ENCODE peak calls at places on chromosomes 11 and 22, in six cellular contexts. R is A549, C is HFF-Myc, H is left ventricle myocardium inferior, U is heart left ventricle, Z is WERI-Rb-1. K is an unnamed sample.
A peak's percentile ranks its signal among the peaks of the same experiment; 100 is the strongest.

GRCh38 chr22:30856699-30857098 is 111.9 kb downstream of the MORC2 start:
- DNase-seq in H (no peak), Z (no peak), R (no peak), U (no peak), C (no peak), K (no peak)

GRCh38 chr22:49780281-49780991 is 47.2 kb downstream of the BRD1 start:
- DNase-seq in C (no peak), R (no peak), U (peak; percentile 31), Z (no peak), H (peak; percentile 14), K (no peak)

GRCh38 chr22:49934891-49935557 is 16.6 kb downstream of the CRELD2 start:
- DNase-seq in U (peak; percentile 93), H (peak; percentile 90), R (peak; percentile 55), Z (peak; percentile 79), C (no peak), K (no peak)

GRCh38 chr22:24806663-24807001 is 621 bp downstream of the SGSM1 start:
- DNase-seq in H (no peak), R (no peak), C (no peak), U (peak; percentile 29), Z (no peak), K (no peak)

GRCh38 chr22:24517446-24517845 is 22.3 kb downstream of the UPB1 start:
- DNase-seq in R (no peak), H (no peak), U (no peak), C (no peak), Z (no peak), K (no peak)

GRCh38 chr11:1196516-1197391 is 26.1 kb upstream of the MUC5B start:
- DNase-seq in R (no peak), C (no peak), H (peak; percentile 11), Z (peak; percentile 5), U (no peak), K (no peak)

GRCh38 chr22:23228503-23228902 is 48.2 kb downstream of the BCR start:
- DNase-seq in Z (no peak), C (no peak), H (no peak), R (no peak), U (no peak), K (no peak)

GRCh38 chr11:125061237-125061636 is 1.9 kb upstream of the SLC37A2 start:
- DNase-seq in H (no peak), C (no peak), Z (no peak), U (no peak), R (no peak), K (no peak)

GRCh38 chr11:82458777-82459176 is 274.9 kb downstream of the FAM181B start:
- DNase-seq in C (no peak), Z (no peak), R (no peak), U (no peak), H (no peak), K (no peak)

GRCh38 chr11:21567628-21568290 is 625.1 kb upstream of the ANO5 start:
- DNase-seq in C (no peak), U (no peak), Z (no peak), R (peak; percentile 16), H (no peak), K (no peak)

DNA sequence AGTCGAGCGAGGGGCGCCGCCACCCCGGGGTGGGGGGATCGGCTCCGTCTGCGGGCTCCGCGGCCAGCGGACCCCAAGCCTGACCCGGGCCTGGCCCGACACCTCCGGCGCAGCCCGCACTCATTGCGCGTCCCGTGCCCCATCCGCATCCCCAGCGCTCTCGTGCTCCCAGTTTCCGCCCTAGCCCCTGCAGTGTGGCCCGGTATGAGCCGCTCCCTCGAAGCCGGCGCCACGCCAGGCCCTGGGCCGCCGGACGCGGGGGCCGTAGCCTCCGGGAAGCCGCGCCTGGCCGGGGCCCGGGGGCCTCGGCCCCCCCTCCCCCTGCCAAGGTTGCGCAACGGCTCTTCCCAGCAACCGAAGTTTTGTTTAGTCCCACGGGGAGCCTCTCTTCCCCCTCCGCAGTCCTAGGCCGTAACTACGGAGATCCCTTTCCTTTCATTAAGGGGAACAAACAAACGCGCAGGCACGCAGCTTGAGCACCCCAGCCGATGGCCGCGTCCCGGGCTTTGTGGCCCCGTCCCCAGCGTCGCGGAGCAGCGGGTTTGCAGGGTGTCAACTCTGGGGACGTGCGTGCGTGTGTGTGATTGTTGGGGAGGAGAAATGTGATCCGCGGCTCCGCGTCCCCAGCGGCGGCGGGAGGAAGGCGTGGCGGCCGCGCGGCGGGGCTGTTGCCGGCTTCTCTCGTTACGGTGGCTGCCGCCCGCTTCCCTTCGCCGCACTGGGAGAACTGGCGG is 883 bp downstream of the HIPK3 start:
- DNase-seq in H (peak; percentile 91), R (peak; percentile 87), U (peak; percentile 93), C (no peak), Z (peak; percentile 75), K (peak; percentile 45)
- TF ChIP-seq CTCF in H (peak; percentile 62), R (peak; percentile 16), U (peak; percentile 54), C (no peak), Z (peak; percentile 27), K (peak; percentile 33)

DNA sequence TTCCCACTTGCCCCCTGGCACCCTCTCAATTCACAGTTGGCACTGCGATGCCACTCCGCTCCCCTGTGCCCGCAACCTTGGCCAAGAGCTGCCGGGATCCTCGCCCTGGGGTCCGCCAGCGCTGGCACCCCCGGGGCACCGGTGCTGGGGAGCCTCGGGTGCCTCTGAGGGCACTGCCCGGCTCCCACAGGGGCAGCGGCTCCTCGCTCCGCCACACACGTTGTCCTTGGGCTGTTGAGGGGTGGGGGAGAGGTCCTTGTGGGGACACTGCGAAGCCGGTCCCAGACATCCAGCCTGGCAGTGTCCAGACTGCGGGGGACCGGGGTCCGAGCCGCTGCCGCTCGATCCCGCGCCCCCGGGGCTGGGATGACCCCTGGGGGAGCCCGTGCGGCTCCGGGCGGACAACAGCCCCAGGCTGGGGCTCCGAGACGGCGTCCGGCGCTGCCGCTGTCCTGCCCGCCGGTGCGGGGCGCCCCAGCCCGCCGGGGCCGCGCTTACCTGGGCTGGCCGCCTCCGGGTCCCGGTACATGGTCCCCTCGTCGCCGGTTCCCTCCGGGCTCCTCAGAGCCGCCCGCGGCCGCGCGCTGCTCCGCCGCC is 486 bp downstream of the SYT7 start:
- DNase-seq in U (no peak), R (no peak), C (no peak), Z (no peak), H (no peak), K (no peak)
- H3K4me3 ChIP-seq in U (peak overlapping the region; percentile 83), R (peak overlapping the region; percentile 57), C (peak overlapping the region; percentile 41), Z (peak overlapping the region; percentile 58), H (peak overlapping the region; percentile 78), K (no peak overlapping the region)

GRCh38 chr22:32736746-32737145 is 64.8 kb upstream of the TIMP3 start:
- DNase-seq in C (no peak), Z (no peak), R (no peak), H (no peak), U (no peak), K (no peak)

GRCh38 chr22:32735516-32735915 is 66.0 kb upstream of the TIMP3 start:
- DNase-seq in U (no peak), R (no peak), C (no peak), H (no peak), Z (no peak), K (no peak)

GRCh38 chr22:32731372-32731771 is 70.1 kb upstream of the TIMP3 start:
- DNase-seq in U (no peak), C (no peak), R (no peak), H (no peak), Z (no peak), K (no peak)

GRCh38 chr22:32733196-32733595 is 68.3 kb upstream of the TIMP3 start:
- DNase-seq in Z (no peak), C (no peak), U (no peak), H (no peak), R (no peak), K (no peak)

GRCh38 chr22:32733900-32734299 is 67.6 kb upstream of the TIMP3 start:
- DNase-seq in C (no peak), U (no peak), R (no peak), H (no peak), Z (peak; percentile 18), K (no peak)
- TF ChIP-seq CTCF in C (no peak), U (no peak), R (no peak), H (no peak), Z (no peak), K (no peak)

GRCh38 chr11:127110542-127110941 is 110.0 kb upstream of the KIRREL3 start:
- DNase-seq in Z (no peak), U (no peak), C (no peak), R (no peak), H (no peak), K (no peak)

GRCh38 chr11:127106938-127107337 is 106.4 kb upstream of the KIRREL3 start:
- DNase-seq in H (no peak), U (no peak), R (no peak), C (no peak), Z (no peak), K (no peak)

GRCh38 chr11:127106142-127106541 is 105.6 kb upstream of the KIRREL3 start:
- DNase-seq in Z (peak; percentile 50), H (no peak), R (no peak), U (no peak), C (peak; percentile 26), K (peak; percentile 3)

GRCh38 chr11:127108838-127109237 is 108.3 kb upstream of the KIRREL3 start:
- DNase-seq in Z (no peak), R (no peak), H (no peak), U (no peak), C (no peak), K (no peak)

GRCh38 chr11:127109796-127110195 is 109.2 kb upstream of the KIRREL3 start:
- DNase-seq in H (no peak), R (no peak), Z (no peak), U (no peak), C (no peak), K (no peak)
- H3K4me3 ChIP-seq in H (no peak overlapping the region), R (no peak overlapping the region), Z (no peak overlapping the region), U (no peak overlapping the region), C (no peak overlapping the region), K (no peak overlapping the region)

GRCh38 chr11:19742595-19743292 is 30.1 kb downstream of the NAV2 start:
- DNase-seq in R (peak; percentile 80), U (peak; percentile 81), H (peak; percentile 77), Z (peak; percentile 71), C (peak; percentile 53), K (no peak)

GRCh38 chr11:19737575-19737974 is 24.9 kb downstream of the NAV2 start:
- DNase-seq in U (no peak), R (no peak), C (no peak), Z (no peak), H (no peak), K (no peak)

GRCh38 chr11:19740586-19740985 is 27.9 kb downstream of the NAV2 start:
- DNase-seq in Z (no peak), C (no peak), H (no peak), U (no peak), R (no peak), K (no peak)

GRCh38 chr11:19738124-19738523 is 25.5 kb downstream of the NAV2 start:
- DNase-seq in Z (no peak), H (no peak), U (no peak), R (no peak), C (peak; percentile 22), K (no peak)

DNA sequence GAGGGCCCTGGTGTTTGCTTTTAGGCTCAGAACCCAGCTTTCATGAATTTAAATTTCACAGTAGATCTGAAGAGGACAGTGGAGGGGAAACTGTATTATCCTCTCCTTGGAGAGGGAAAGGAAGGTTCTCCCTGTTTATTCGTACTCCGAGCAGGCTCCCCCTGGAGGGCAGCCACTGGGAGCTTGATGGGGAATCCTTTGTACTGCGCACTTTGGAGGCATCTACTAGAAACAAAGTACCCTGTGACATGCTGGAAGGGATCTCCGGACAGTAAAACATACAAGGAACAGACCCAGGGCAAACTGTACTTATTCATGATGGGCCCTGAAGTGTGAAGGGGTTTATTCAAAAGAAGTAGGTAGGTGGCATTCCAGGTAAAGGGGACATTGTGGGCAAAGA is 27.2 kb downstream of the NAV2 start:
- DNase-seq in C (no peak), R (peak; percentile 13), H (no peak), Z (peak; percentile 13), U (no peak), K (no peak)
- TF ChIP-seq CTCF in C (peak; percentile 47), R (peak; percentile 31), H (peak; percentile 54), Z (peak; percentile 20), U (peak; percentile 52), K (no peak)

GRCh38 chr11:64947202-64947814 is 11.6 kb upstream of the GPHA2 start:
- DNase-seq in U (no peak), C (no peak), R (peak; percentile 27), H (no peak), Z (no peak), K (no peak)
- H3K4me3 ChIP-seq in U (no peak overlapping the region), C (no peak overlapping the region), R (no peak overlapping the region), H (no peak overlapping the region), Z (no peak overlapping the region), K (no peak overlapping the region)